ENCODE peak calls at places on chromosomes 3 and 15, in eight cellular contexts. One of them, this sample, is unnamed.

GRCh38 chr3:47239929-47240328 is 42.7 kb downstream of the KIF9 start:
- DNase-seq in heart left ventricle: no peak
- DNase-seq in HCT116: no peak
- DNase-seq in body of pancreas: no peak
- DNase-seq in HepG2: no peak
- DNase-seq in ovary: no peak
- DNase-seq in suprapubic skin: no peak
- DNase-seq in spleen: no peak
- DNase-seq in this sample: no peak

GRCh38 chr15:65772909-65773308 is 19.2 kb downstream of the DENND4A start:
- DNase-seq in HCT116: no peak
- DNase-seq in spleen: no peak
- DNase-seq in ovary: no peak
- DNase-seq in heart left ventricle: no peak
- DNase-seq in suprapubic skin: no peak
- DNase-seq in HepG2: no peak
- DNase-seq in body of pancreas: no peak
- DNase-seq in this sample: no peak

GRCh38 chr3:87333393-87333892 is 57.1 kb upstream of the POU1F1 start:
- DNase-seq in ovary: no peak
- DNase-seq in spleen: no peak
- DNase-seq in suprapubic skin: no peak
- DNase-seq in HepG2: peak
- DNase-seq in HCT116: peak
- DNase-seq in body of pancreas: no peak
- DNase-seq in heart left ventricle: no peak
- DNase-seq in this sample: no peak

GRCh38 chr15:66937588-66937987 is 127.8 kb upstream of the SMAD3 start:
- DNase-seq in HCT116: no peak
- DNase-seq in HepG2: no peak
- DNase-seq in ovary: no peak
- DNase-seq in suprapubic skin: no peak
- DNase-seq in spleen: no peak
- DNase-seq in body of pancreas: no peak
- DNase-seq in heart left ventricle: no peak
- DNase-seq in this sample: no peak

GRCh38 chr3:165641569-165642310 is 195.5 kb downstream of the BCHE start:
- DNase-seq in HCT116: no peak
- DNase-seq in HepG2: no peak
- DNase-seq in spleen: no peak
- DNase-seq in ovary: no peak
- DNase-seq in heart left ventricle: no peak
- DNase-seq in body of pancreas: no peak
- DNase-seq in suprapubic skin: no peak
- DNase-seq in this sample: no peak

GRCh38 chr15:36951747-36952247 is 148.6 kb downstream of the MEIS2 start:
- DNase-seq in spleen: no peak
- DNase-seq in HCT116: no peak
- DNase-seq in body of pancreas: no peak
- DNase-seq in HepG2: no peak
- DNase-seq in heart left ventricle: no peak
- DNase-seq in ovary: no peak
- DNase-seq in suprapubic skin: no peak
- DNase-seq in this sample: no peak

GRCh38 chr3:127324080-127324479 is 36.2 kb upstream of the PRR20G start:
- DNase-seq in HCT116: no peak
- DNase-seq in heart left ventricle: no peak
- DNase-seq in spleen: no peak
- DNase-seq in HepG2: no peak
- DNase-seq in body of pancreas: no peak
- DNase-seq in suprapubic skin: no peak
- DNase-seq in ovary: no peak
- DNase-seq in this sample: peak

GRCh38 chr3:194275231-194275671 is 75.9 kb downstream of the CPN2 start:
- DNase-seq in suprapubic skin: peak
- DNase-seq in spleen: no peak
- DNase-seq in HCT116: no peak
- DNase-seq in HepG2: no peak
- DNase-seq in ovary: peak
- DNase-seq in heart left ventricle: peak
- DNase-seq in body of pancreas: no peak
- DNase-seq in this sample: no peak

GRCh38 chr15:45648521-45649200 is 13.8 kb downstream of the SQOR start:
- DNase-seq in ovary: no peak
- DNase-seq in body of pancreas: peak
- DNase-seq in spleen: no peak
- DNase-seq in heart left ventricle: no peak
- DNase-seq in HepG2: peak
- DNase-seq in suprapubic skin: no peak
- DNase-seq in HCT116: peak
- DNase-seq in this sample: no peak

GRCh38 chr15:96343529-96344072 is 13.1 kb downstream of the NR2F2 start:
- DNase-seq in heart left ventricle: no peak
- DNase-seq in suprapubic skin: no peak
- DNase-seq in body of pancreas: no peak
- DNase-seq in HCT116: no peak
- DNase-seq in HepG2: no peak
- DNase-seq in ovary: peak
- DNase-seq in spleen: no peak
- DNase-seq in this sample: no peak

GRCh38 chr15:42037650-42038049 is 16.8 kb upstream of the PLA2G4E start:
- DNase-seq in HCT116: no peak
- DNase-seq in body of pancreas: peak
- DNase-seq in suprapubic skin: no peak
- DNase-seq in HepG2: no peak
- DNase-seq in heart left ventricle: peak
- DNase-seq in spleen: no peak
- DNase-seq in ovary: no peak
- DNase-seq in this sample: no peak

GRCh38 chr3:146640361-146640760 is 35.2 kb upstream of the PLSCR5 start:
- DNase-seq in body of pancreas: no peak
- DNase-seq in suprapubic skin: no peak
- DNase-seq in spleen: no peak
- DNase-seq in ovary: no peak
- DNase-seq in heart left ventricle: no peak
- DNase-seq in HepG2: no peak
- DNase-seq in HCT116: no peak
- DNase-seq in this sample: no peak

GRCh38 chr15:67803996-67804843 is 21.1 kb upstream of the SKOR1 start:
- DNase-seq in suprapubic skin: no peak
- DNase-seq in HepG2: peak
- DNase-seq in HCT116: no peak
- DNase-seq in body of pancreas: no peak
- DNase-seq in spleen: peak
- DNase-seq in heart left ventricle: no peak
- DNase-seq in ovary: no peak
- DNase-seq in this sample: no peak

GRCh38 chr3:161100994-161101393 is 4.2 kb downstream of the B3GALNT1 start:
- DNase-seq in ovary: no peak
- DNase-seq in suprapubic skin: no peak
- DNase-seq in HCT116: no peak
- DNase-seq in heart left ventricle: peak
- DNase-seq in HepG2: no peak
- DNase-seq in body of pancreas: peak
- DNase-seq in spleen: no peak
- DNase-seq in this sample: no peak

GRCh38 chr15:43541785-43542184 is 24.4 kb downstream of the MAP1A start:
- DNase-seq in spleen: no peak
- DNase-seq in suprapubic skin: no peak
- DNase-seq in body of pancreas: no peak
- DNase-seq in HCT116: no peak
- DNase-seq in heart left ventricle: no peak
- DNase-seq in HepG2: no peak
- DNase-seq in ovary: no peak
- DNase-seq in this sample: no peak

GRCh38 chr3:140394488-140395133 is 283.3 kb upstream of the TRIM42 start:
- DNase-seq in HCT116: no peak
- DNase-seq in HepG2: no peak
- DNase-seq in heart left ventricle: no peak
- DNase-seq in body of pancreas: no peak
- DNase-seq in ovary: no peak
- DNase-seq in suprapubic skin: no peak
- DNase-seq in spleen: no peak
- DNase-seq in this sample: peak

GRCh38 chr3:30934208-30934550 is 39.7 kb upstream of the GADL1 start:
- DNase-seq in HepG2: peak
- DNase-seq in heart left ventricle: no peak
- DNase-seq in spleen: no peak
- DNase-seq in suprapubic skin: no peak
- DNase-seq in HCT116: peak
- DNase-seq in body of pancreas: no peak
- DNase-seq in ovary: peak
- DNase-seq in this sample: no peak

GRCh38 chr15:50911641-50912040 is 3.2 kb downstream of the AP4E1 start:
- DNase-seq in suprapubic skin: no peak
- DNase-seq in HepG2: no peak
- DNase-seq in body of pancreas: no peak
- DNase-seq in ovary: no peak
- DNase-seq in HCT116: no peak
- DNase-seq in spleen: no peak
- DNase-seq in heart left ventricle: no peak
- DNase-seq in this sample: no peak

GRCh38 chr3:57983734-57984518 is 24.3 kb upstream of the FLNB start:
- DNase-seq in suprapubic skin: no peak
- DNase-seq in heart left ventricle: peak
- DNase-seq in spleen: no peak
- DNase-seq in ovary: peak
- DNase-seq in body of pancreas: peak
- DNase-seq in HCT116: no peak
- DNase-seq in HepG2: peak
- DNase-seq in this sample: no peak

GRCh38 chr3:180626844-180627243 is 24.9 kb downstream of the TTC14 start:
- DNase-seq in HepG2: no peak
- DNase-seq in suprapubic skin: no peak
- DNase-seq in spleen: no peak
- DNase-seq in heart left ventricle: no peak
- DNase-seq in body of pancreas: no peak
- DNase-seq in HCT116: no peak
- DNase-seq in ovary: no peak
- DNase-seq in this sample: no peak

GRCh38 chr3:180633722-180634121 is 31.8 kb downstream of the TTC14 start:
- DNase-seq in HepG2: no peak
- DNase-seq in body of pancreas: no peak
- DNase-seq in HCT116: no peak
- DNase-seq in heart left ventricle: no peak
- DNase-seq in spleen: peak
- DNase-seq in ovary: no peak
- DNase-seq in suprapubic skin: no peak
- DNase-seq in this sample: no peak

GRCh38 chr3:180630360-180630759 is 28.4 kb downstream of the TTC14 start:
- DNase-seq in HepG2: no peak
- DNase-seq in heart left ventricle: no peak
- DNase-seq in suprapubic skin: no peak
- DNase-seq in body of pancreas: no peak
- DNase-seq in spleen: no peak
- DNase-seq in HCT116: no peak
- DNase-seq in ovary: no peak
- DNase-seq in this sample: no peak

GRCh38 chr3:180631317-180631716 is 29.4 kb downstream of the TTC14 start:
- DNase-seq in ovary: no peak
- DNase-seq in spleen: no peak
- DNase-seq in suprapubic skin: no peak
- DNase-seq in HCT116: no peak
- DNase-seq in HepG2: no peak
- DNase-seq in heart left ventricle: no peak
- DNase-seq in body of pancreas: no peak
- DNase-seq in this sample: no peak
- TF ChIP-seq CTCF in ovary: no peak
- TF ChIP-seq CTCF in spleen: no peak
- TF ChIP-seq CTCF in suprapubic skin: no peak
- TF ChIP-seq CTCF in HCT116: peak
- TF ChIP-seq CTCF in HepG2: no peak
- TF ChIP-seq CTCF in heart left ventricle: no peak
- TF ChIP-seq CTCF in body of pancreas: no peak
- TF ChIP-seq CTCF in this sample: no peak

GRCh38 chr15:51931016-51931415 is 40.6 kb downstream of the LEO1 start:
- DNase-seq in ovary: no peak
- DNase-seq in spleen: no peak
- DNase-seq in suprapubic skin: no peak
- DNase-seq in HCT116: no peak
- DNase-seq in body of pancreas: no peak
- DNase-seq in HepG2: no peak
- DNase-seq in heart left ventricle: no peak
- DNase-seq in this sample: no peak
- H3K27ac ChIP-seq in ovary: no peak
- H3K27ac ChIP-seq in spleen: no peak
- H3K27ac ChIP-seq in suprapubic skin: no peak
- H3K27ac ChIP-seq in HCT116: no peak
- H3K27ac ChIP-seq in body of pancreas: no peak
- H3K27ac ChIP-seq in HepG2: no peak
- H3K27ac ChIP-seq in heart left ventricle: no peak
- H3K27ac ChIP-seq in this sample: no peak

DNA sequence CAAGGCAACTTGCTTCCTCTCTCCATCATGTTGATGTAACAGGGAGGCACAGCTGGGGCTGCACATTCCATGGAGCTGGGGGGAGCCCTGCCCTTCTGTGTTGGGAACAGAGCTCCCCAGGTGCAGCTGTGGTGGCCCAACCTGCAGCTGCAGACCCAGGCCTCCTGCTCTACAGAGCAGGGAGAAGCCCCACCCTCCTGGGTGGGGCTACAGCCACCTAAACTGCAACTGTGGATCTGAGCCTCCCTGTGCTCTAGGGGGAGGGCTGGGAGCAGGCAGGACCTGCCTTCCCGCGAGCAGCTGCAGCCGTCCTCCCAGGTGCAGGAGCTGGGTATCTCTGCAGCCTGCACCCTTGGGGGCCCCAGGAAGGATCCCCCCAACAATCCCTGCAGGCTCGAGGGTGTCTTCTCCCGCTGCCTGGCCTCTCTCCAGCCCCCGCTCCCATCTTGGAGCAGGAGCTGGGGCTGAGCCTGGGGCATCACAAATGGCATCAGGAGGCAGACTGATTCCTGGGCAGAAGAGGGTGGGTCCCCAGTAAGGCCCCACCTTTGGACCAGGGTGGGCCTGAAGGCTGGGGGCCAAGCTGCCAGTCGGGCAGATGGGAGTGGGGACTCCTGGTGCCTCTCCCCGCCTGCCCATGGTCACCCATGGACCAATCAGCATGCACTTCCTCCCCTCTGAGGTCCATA is 7.4 kb downstream of the LRRC58 start:
- DNase-seq in body of pancreas: no peak
- DNase-seq in suprapubic skin: no peak
- DNase-seq in spleen: no peak
- DNase-seq in HepG2: no peak
- DNase-seq in heart left ventricle: no peak
- DNase-seq in HCT116: no peak
- DNase-seq in ovary: no peak
- DNase-seq in this sample: no peak
- TF ChIP-seq POLR2A in body of pancreas: no peak
- TF ChIP-seq POLR2A in suprapubic skin: no peak
- TF ChIP-seq POLR2A in spleen: no peak
- TF ChIP-seq POLR2A in HepG2: no peak
- TF ChIP-seq POLR2A in heart left ventricle: no peak
- TF ChIP-seq POLR2A in HCT116: no peak
- TF ChIP-seq POLR2A in ovary: no peak
- TF ChIP-seq POLR2A in this sample: no peak

DNA sequence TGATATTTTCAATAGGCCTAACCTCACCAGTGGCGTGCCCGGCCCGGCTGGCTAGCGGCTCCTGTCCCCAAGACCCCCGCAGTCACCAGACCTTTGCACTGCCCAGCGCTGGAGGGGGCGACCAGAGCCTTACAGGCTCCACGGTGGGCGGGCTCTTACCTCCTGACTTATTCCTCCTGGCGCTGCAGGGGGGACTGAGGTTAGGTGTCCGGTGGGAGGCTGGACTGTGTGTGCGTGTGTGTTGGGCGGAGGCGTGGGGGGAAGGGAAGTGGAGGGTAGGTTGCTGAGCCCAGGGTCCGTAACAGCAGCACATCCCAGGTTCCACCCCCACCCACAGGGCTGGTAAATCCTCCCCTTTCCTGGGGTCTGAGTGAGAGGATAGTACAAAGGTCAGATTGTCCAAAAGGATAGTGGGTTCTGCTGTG is 27.5 kb upstream of the THRB start:
- DNase-seq in suprapubic skin: peak
- DNase-seq in HCT116: no peak
- DNase-seq in heart left ventricle: no peak
- DNase-seq in ovary: no peak
- DNase-seq in body of pancreas: no peak
- DNase-seq in spleen: peak
- DNase-seq in HepG2: peak
- DNase-seq in this sample: no peak
- TF ChIP-seq CTCF in suprapubic skin: no peak
- TF ChIP-seq CTCF in HCT116: no peak
- TF ChIP-seq CTCF in heart left ventricle: no peak
- TF ChIP-seq CTCF in ovary: no peak
- TF ChIP-seq CTCF in body of pancreas: no peak
- TF ChIP-seq CTCF in spleen: no peak
- TF ChIP-seq CTCF in HepG2: peak
- TF ChIP-seq CTCF in this sample: no peak

This sample was measured in esophagus muscularis mucosa.